ENCODE peak calls at places on chromosome 22, in five cellular contexts. D is HCT116, L is lung, Y is ascending aorta, Z is aorta. R is an unnamed sample. For H3K27me3, the result is how much of the 10 kb centered on the place peaks cover.

GRCh38 chr22:35705141-35705540 is 12.5 kb upstream of the APOL5 start:
- DNase-seq in D (no peak), Y (no peak), L (no peak), Z (no peak), R (no peak)

GRCh38 chr22:24156915-24157782 is 24.1 kb upstream of the SUSD2 start:
- DNase-seq in L (peak), D (peak), Y (peak), Z (peak), R (peak)

GRCh38 chr22:35317680-35318290 is 18.1 kb downstream of the TOM1 start:
- DNase-seq in Y (no peak), L (no peak), Z (peak), D (no peak), R (peak)

GRCh38 chr22:49724893-49725489 is 102.7 kb downstream of the BRD1 start:
- DNase-seq in Y (no peak), Z (no peak), L (no peak), D (peak), R (no peak)

GRCh38 chr22:49015993-49016908 is 811.4 kb downstream of the BRD1 start:
- DNase-seq in D (no peak), Y (no peak), Z (peak), L (no peak), R (no peak)

GRCh38 chr22:29994027-29994715 is 86.1 kb upstream of the HORMAD2 start:
- DNase-seq in L (no peak), Y (no peak), D (no peak), Z (no peak), R (no peak)

GRCh38 chr22:36056980-36057379 is 28.4 kb upstream of the RBFOX2 start:
- DNase-seq in D (no peak), L (no peak), Z (no peak), Y (no peak), R (no peak)

GRCh38 chr22:10778296-10778814 is 4749.6 kb upstream of the OR11H1 start:
- DNase-seq in Y (no peak), L (no peak), Z (no peak), D (no peak), R (no peak)

GRCh38 chr22:40721266-40721665 is 42.0 kb downstream of the MCHR1 start:
- DNase-seq in Y (no peak), L (no peak), D (no peak), Z (no peak), R (no peak)

GRCh38 chr22:38427465-38427864 is 27.5 kb downstream of the KCNJ4 start:
- DNase-seq in D (no peak), Y (no peak), L (no peak), Z (no peak), R (no peak)

GRCh38 chr22:22943521-22944267 is 56.1 kb downstream of the IGLL5 start:
- DNase-seq in Y (no peak), Z (peak), L (no peak), D (no peak), R (no peak)

GRCh38 chr22:36589856-36590255 is 60.9 kb upstream of the EIF3D start:
- DNase-seq in Z (peak), Y (no peak), L (no peak), D (no peak), R (no peak)

GRCh38 chr22:37519268-37520195 is at the start of gene CARD10:
- DNase-seq in L (no peak), Y (no peak), Z (no peak), D (no peak), R (peak)

GRCh38 chr22:23888615-23889401 is 5.4 kb upstream of the MIF start:
- DNase-seq in Z (no peak), D (no peak), L (no peak), Y (no peak), R (no peak)

GRCh38 chr22:21762712-21763581 is 27.4 kb upstream of the YPEL1 start:
- DNase-seq in Y (no peak), D (no peak), L (no peak), Z (no peak), R (no peak)

GRCh38 chr22:21590809-21591641 is 23.5 kb downstream of the UBE2L3 start:
- DNase-seq in Z (no peak), L (no peak), D (no peak), Y (no peak), R (no peak)

GRCh38 chr22:36204001-36204640 is 2.5 kb upstream of the APOL4 start:
- DNase-seq in Y (no peak), L (no peak), Z (no peak), D (no peak), R (no peak)

GRCh38 chr22:36331912-36332622 is 55.7 kb downstream of the MYH9 start:
- DNase-seq in L (no peak), D (no peak), Z (peak), Y (no peak), R (peak)

GRCh38 chr22:38440747-38441350 is 14.2 kb downstream of the KCNJ4 start:
- DNase-seq in Z (no peak), L (no peak), Y (no peak), D (no peak), R (no peak)

GRCh38 chr22:17782621-17783020 is 8.4 kb upstream of the BID start:
- DNase-seq in D (no peak), Z (no peak), L (no peak), Y (no peak), R (no peak)

GRCh38 chr22:32219030-32219429 is 14.2 kb upstream of the RFPL2 start:
- DNase-seq in Y (no peak), D (no peak), Z (no peak), L (no peak), R (no peak)

DNA sequence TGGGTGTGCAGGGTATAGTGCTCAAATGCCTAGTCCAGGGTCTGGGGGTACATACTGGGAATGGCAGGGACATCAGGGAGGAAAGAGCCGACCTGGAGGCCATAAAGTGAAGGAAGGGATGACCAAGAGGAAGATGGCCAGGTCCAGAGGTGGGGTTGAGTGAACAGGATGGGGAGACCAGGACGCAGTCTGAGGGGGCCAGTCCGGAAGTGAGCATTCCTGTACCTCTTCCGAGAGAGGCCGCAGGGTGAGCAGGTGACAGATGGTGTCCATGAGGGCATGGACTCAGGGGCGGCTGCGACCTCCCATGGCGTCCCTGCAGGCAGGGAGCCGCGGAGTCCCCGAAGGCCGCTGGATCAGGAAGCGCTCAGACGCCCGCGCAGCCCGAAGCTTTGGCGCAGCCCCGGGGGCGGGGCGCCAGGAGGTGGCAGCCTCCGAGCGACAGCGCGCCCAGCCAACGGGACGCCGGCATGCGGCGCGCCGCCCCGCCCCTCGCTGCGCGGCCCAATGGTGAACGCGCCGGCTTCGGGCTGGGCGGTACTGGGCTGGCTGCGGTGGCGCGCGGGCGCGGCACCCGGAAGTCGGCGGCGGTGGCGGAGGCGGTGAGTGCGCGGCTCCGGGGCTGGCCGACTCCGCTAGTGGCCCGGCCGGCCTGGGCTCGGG is at the start of gene TANGO2:
- DNase-seq in Z (peak), L (peak), D (peak), Y (peak), R (peak)
- H3K27me3 ChIP-seq in Z (under half), L (under half), D (under half), Y (under half), R (under half)

GRCh38 chr22:28930357-28931007 is 47.1 kb downstream of the ZNRF3 start:
- DNase-seq in D (no peak), L (no peak), Y (no peak), Z (peak), R (no peak)

GRCh38 chr22:28927526-28928089 is 44.2 kb downstream of the ZNRF3 start:
- DNase-seq in L (no peak), Z (peak), Y (no peak), D (no peak), R (no peak)

GRCh38 chr22:28931844-28932561 is 48.6 kb downstream of the ZNRF3 start:
- DNase-seq in Z (peak), L (no peak), Y (no peak), D (no peak), R (no peak)

GRCh38 chr22:28925916-28926315 is 42.5 kb downstream of the ZNRF3 start:
- DNase-seq in Y (no peak), Z (peak), L (no peak), D (no peak), R (no peak)

DNA sequence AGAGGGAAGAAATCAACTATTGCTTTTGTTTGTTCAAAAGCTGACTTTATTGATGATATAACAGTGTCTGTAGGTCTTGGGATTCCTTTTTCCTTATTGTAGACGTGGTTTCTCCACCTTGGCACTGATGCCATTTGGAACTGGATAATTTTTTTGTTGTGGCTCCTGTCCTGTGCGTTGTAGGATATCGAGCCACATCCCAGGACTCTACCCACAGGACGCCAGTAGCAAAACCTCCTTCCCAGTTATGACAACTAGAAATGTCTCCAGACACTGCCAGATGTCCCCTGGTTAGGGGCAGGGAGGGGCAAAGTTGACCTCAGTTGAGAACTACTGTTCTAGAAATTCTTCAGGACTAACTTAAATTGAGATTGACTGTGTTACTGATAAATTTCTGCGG is 45.8 kb downstream of the ZNRF3 start:
- DNase-seq in Y (no peak), L (no peak), Z (peak), D (no peak), R (no peak)
- H3K27ac ChIP-seq in Y (no peak), L (no peak), Z (no peak), D (no peak), R (no peak)

DNA sequence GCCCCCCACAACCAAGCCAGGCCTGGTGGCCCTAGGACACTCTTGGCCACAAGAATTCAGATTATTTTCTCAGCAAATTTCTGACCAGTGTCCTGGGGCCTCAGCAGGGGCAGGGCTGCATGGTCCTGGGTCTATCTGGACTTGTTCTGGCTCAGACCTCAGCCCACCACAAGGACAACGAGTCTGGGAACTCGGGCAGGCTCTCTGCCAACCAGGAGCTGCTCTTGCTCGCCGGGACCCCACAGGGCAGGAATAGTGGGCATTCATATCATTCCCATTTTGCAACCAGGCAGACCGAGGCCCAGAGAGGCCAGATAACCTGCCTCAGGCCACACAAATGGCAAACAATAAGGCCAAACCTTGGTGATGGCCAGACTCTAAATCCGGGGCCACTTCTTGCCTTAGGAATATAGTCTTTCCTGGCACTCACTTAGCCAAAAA is 75.4 kb upstream of the WNT7B start:
- DNase-seq in L (no peak), Y (peak), Z (peak), D (no peak), R (peak)
- H3K4me3 ChIP-seq in L (no peak), Y (peak), Z (no peak), D (peak), R (no peak)

GRCh38 chr22:26619510-26619909 is 1.7 kb upstream of the CRYBB1 start:
- DNase-seq in Y (no peak), L (no peak), Z (no peak), D (no peak), R (no peak)
- H3K27me3 ChIP-seq in Y (under half), L (under half), Z (under half), D (under half), R (under half)

DNA sequence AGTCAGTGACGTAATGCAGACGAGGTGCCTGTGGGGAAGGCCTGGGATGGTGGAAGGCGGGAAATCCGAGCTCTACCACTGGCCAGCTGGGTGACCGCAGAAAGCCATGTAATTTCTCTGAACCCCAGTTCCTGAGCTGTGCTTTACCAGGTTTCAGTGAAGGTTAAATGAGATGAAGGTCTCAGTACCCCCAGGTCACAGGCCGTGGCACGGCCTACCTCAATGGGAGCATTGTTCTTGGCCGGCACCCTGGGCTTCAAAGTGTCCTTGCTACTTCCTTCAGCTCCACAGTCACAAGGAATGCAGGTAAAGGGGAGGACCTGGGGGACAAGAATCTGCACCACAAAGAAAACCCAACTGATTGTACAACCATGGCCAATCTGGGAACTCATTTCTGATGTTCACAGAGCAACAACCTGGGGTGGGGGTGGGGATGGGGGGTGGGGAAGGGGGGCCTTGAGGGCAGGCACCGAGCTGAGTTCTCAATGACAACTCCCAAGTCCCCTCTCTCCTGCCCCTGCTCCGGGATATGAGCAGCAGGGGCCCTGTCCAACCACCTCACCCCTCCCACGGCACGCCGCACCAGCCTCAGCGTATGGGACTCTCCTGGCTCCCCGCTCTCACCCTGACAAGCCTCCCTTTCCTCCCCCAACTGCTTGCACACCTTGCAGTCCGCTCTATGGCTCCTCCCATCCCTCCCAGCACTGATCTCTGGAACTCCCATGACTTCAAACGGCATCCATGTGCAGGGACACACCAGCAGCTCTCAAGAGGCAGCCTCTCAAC is 59.1 kb upstream of the ARFGAP3 start:
- DNase-seq in L (no peak), Y (no peak), D (no peak), Z (peak), R (no peak)
- H3K27ac ChIP-seq in L (no peak), Y (no peak), D (no peak), Z (no peak), R (no peak)

GRCh38 chr22:44712962-44713361 is 11.0 kb downstream of the PRR5 start:
- DNase-seq in L (no peak), Z (no peak), Y (no peak), D (no peak), R (no peak)

GRCh38 chr22:44712156-44712555 is 10.2 kb downstream of the PRR5 start:
- DNase-seq in L (no peak), Z (no peak), Y (no peak), D (no peak), R (no peak)

GRCh38 chr22:44718418-44718817 is 16.4 kb downstream of the PRR5 start:
- DNase-seq in D (no peak), L (no peak), Y (no peak), Z (no peak), R (no peak)

GRCh38 chr22:44711701-44712100 is 9.7 kb downstream of the PRR5 start:
- DNase-seq in Y (no peak), Z (no peak), L (no peak), D (no peak), R (no peak)

DNA sequence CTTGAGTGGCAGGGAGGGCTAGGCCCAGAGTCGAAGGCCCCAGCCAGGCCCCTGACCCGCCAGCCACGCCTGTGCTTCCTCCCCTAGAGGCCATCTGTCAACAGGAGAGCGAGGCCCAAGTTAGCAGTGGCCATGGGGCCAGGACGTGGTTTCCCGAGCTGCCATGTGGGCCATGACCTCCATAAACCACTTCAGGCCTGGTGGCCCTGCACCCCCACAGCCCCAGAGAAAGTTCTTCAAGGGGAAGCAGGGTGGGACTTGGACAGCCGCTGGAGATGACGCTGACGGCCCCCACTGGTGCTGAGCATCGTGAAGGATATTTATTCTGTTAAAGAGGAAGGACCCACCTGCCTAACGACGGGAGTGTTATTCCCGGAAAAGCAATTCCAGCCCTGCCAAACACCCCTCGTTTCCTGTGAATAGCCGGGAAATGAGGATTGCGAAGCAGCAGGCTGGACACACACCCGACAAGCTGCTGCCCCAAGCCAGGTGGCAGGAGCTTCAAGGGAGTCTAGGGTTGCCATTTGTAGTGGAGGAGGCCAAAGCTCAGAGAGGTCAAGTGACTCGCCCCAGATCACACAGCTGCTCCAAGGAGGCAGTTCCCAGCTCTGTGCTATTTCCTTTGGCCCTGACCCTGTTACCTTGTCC is 12.8 kb downstream of the PRR5 start:
- DNase-seq in D (no peak), Z (no peak), Y (no peak), L (no peak), R (no peak)
- H3K4me3 ChIP-seq in D (no peak), Z (no peak), Y (no peak), L (no peak), R (no peak)

DNA sequence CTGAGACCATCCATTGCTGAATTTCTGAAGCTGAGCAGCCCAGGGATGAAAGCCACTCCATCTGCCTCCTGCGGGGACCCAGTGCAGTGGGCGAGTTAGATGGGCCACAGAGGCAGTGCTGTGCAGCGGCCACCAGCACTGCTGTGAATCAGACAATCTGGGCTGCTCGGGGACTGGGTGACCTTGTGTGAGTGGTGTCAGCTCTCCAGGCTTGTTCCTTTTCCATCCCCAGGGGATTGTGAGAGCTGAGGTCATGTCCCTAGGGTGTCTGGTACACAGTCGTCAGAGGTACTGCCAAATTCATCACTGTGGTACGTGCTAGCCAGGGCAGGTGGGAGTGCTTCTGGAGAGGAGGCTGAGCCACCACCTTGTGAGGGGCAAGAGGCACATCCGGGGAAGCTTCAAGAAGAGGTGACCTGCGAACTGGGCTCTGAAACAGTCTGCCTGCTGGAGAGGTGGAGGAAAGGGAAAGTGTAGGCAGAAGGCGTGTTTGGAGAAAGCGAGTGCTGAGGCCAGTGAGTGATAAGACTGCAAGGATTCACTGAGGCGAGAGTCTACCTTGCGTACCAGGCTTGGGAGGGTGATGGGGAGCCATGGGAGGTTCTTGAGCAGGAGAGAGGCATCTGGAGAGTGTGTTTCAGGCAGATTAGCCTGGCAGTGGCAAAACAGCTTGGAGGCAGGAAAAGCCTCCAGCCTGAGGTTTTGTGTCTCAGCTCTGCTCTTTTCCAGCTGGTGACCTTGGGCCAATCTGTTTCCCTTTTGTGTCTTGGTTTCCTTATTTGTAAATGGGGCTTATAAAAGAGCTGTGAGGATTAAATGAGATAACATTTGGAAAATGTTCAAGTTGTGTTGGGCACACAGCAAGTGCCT is 22.7 kb downstream of the CACNA1I start:
- DNase-seq in Z (no peak), L (no peak), Y (no peak), D (no peak), R (no peak)
- H3K27me3 ChIP-seq in Z (under half), L (under half), Y (under half), D (under half), R (under half)

DNA sequence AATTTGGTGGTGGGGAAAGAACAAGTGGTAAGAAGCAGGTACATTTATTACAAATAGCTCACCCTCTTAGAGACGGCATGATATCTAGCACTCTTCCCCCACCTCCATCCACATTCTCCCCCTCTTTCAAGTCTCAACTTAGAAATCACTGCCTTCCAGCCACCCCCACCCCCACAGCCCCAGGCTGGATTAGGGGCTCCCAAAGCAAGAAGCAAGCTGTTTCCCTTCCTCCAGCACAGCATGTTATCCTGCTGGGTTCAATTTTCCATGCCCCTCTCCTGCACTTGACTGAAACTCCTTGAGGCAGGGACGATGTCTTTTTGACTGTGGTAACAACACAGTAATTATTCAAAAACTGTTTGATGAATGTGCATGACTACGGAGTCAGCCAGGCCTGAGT is 350.7 kb downstream of the LARGE1 start:
- DNase-seq in Z (no peak), L (no peak), Y (no peak), D (no peak), R (no peak)
- H3K27ac ChIP-seq in Z (no peak), L (no peak), Y (no peak), D (no peak), R (no peak)